ENCODE peak calls at places on chromosomes 16 and 17, in seven cellular contexts. L is thoracic aorta, I is body of pancreas, Z is HCT116, N is A673, A is lung, Q is cardiac muscle cell. S is an unnamed sample.

GRCh38 chr17:21196126-21196525 is 17.8 kb downstream of the TMEM11 start:
- DNase-seq in N (no peak), I (no peak), Q (no peak), A (no peak), L (no peak), Z (no peak), S (no peak)

GRCh38 chr17:76408037-76408849 is 23.8 kb downstream of the SPHK1 start:
- DNase-seq in N (peak), Z (peak), I (peak), A (peak), L (no peak), Q (peak), S (no peak)

GRCh38 chr17:41810659-41811548 is 845 bp downstream of the P3H4 start:
- DNase-seq in N (no peak), Z (no peak), I (peak), Q (no peak), A (no peak), L (no peak), S (no peak)

GRCh38 chr17:42111901-42112551 is 488 bp downstream of the DHX58 start:
- DNase-seq in A (no peak), Q (no peak), L (no peak), Z (no peak), I (peak), N (peak), S (no peak)

GRCh38 chr16:71585318-71585703 is 8.4 kb upstream of the TAT start:
- DNase-seq in Q (no peak), A (no peak), Z (no peak), L (no peak), N (no peak), I (no peak), S (no peak)

GRCh38 chr17:47999612-48000011 is 28.7 kb downstream of the CDK5RAP3 start:
- DNase-seq in Z (no peak), A (no peak), N (peak), I (no peak), Q (no peak), L (no peak), S (no peak)

GRCh38 chr17:18093616-18094408 is 6.1 kb downstream of the DRG2 start:
- DNase-seq in N (peak), I (no peak), A (no peak), Z (peak), L (no peak), Q (peak), S (no peak)

GRCh38 chr17:32870969-32871368 is 6.0 kb downstream of the MYO1D start:
- DNase-seq in I (no peak), A (no peak), N (no peak), Q (no peak), Z (no peak), L (no peak), S (no peak)

GRCh38 chr16:2898831-2899563 is 12.7 kb upstream of the FLYWCH1 start:
- DNase-seq in L (no peak), I (no peak), Q (no peak), A (no peak), Z (no peak), N (no peak), S (no peak)

GRCh38 chr17:59378621-59379194 is 47.3 kb downstream of the YPEL2 start:
- DNase-seq in Q (no peak), Z (no peak), N (no peak), A (no peak), L (no peak), I (no peak), S (no peak)

GRCh38 chr16:31377210-31377903 is 15.8 kb upstream of the ITGAD start:
- DNase-seq in L (no peak), N (no peak), I (no peak), A (no peak), Q (no peak), Z (no peak), S (no peak)

GRCh38 chr16:53814791-53815190 is 110.8 kb downstream of the FTO start:
- DNase-seq in I (no peak), A (no peak), N (no peak), L (no peak), Z (no peak), Q (no peak), S (no peak)

GRCh38 chr16:88510091-88510719 is 57.1 kb downstream of the ZFPM1 start:
- DNase-seq in I (no peak), L (no peak), Z (no peak), A (no peak), N (peak), Q (no peak), S (no peak)

GRCh38 chr17:50953831-50954601 is 87.9 kb upstream of the TOB1 start:
- DNase-seq in N (peak), L (no peak), I (peak), Z (no peak), A (no peak), Q (no peak), S (no peak)

GRCh38 chr17:47810200-47810821 is 11.3 kb downstream of the OSBPL7 start:
- DNase-seq in I (peak), N (no peak), Q (peak), Z (peak), L (no peak), A (peak), S (no peak)

GRCh38 chr17:81176656-81177055 is 10.6 kb upstream of the AATK start:
- DNase-seq in Z (no peak), L (no peak), Q (no peak), I (no peak), A (no peak), N (peak), S (no peak)

GRCh38 chr17:17548044-17548443 is 43.5 kb downstream of the PEMT start:
- DNase-seq in L (no peak), N (no peak), A (no peak), Q (no peak), I (no peak), Z (no peak), S (no peak)

GRCh38 chr16:86505899-86506864 is 4.1 kb upstream of the FOXF1 start:
- DNase-seq in N (no peak), Z (no peak), Q (no peak), L (no peak), I (no peak), A (no peak), S (no peak)

GRCh38 chr17:41367426-41368075 is 2.1 kb downstream of the KRT33B start:
- DNase-seq in N (no peak), A (no peak), Z (no peak), L (no peak), Q (no peak), I (no peak), S (no peak)

GRCh38 chr16:82133798-82134197 is 36.2 kb downstream of the MPHOSPH6 start:
- DNase-seq in L (no peak), Z (no peak), A (no peak), N (no peak), I (no peak), Q (no peak), S (no peak)

GRCh38 chr17:48551601-48552452 is 6.9 kb upstream of the HOXB2 start:
- DNase-seq in L (no peak), A (no peak), Q (no peak), Z (no peak), N (no peak), I (no peak), S (no peak)

GRCh38 chr17:4903051-4903818 is at the start of gene CHRNE:
- DNase-seq in Z (peak), N (peak), I (peak), L (peak), Q (peak), A (peak), S (peak)

GRCh38 chr16:67730326-67730725 is 11.2 kb upstream of the GFOD2 start:
- DNase-seq in Z (no peak), A (no peak), Q (no peak), L (no peak), I (no peak), N (no peak), S (no peak)

GRCh38 chr16:711548-712320 is 3.2 kb upstream of the METRN start:
- DNase-seq in L (no peak), N (peak), A (peak), I (peak), Z (no peak), Q (peak), S (peak)

GRCh38 chr17:78013683-78014467 is 55.4 kb downstream of the TNRC6C start:
- DNase-seq in I (peak), Q (peak), A (peak), Z (peak), N (peak), L (no peak), S (no peak)

GRCh38 chr17:55768946-55769624 is 18.2 kb downstream of the PCTP start:
- DNase-seq in Q (no peak), N (no peak), A (no peak), L (no peak), I (no peak), Z (no peak), S (no peak)

GRCh38 chr16:10971560-10971961 is 27.2 kb downstream of the CLEC16A start:
- DNase-seq in Q (peak), L (no peak), A (peak), Z (peak), N (peak), I (no peak), S (no peak)

GRCh38 chr16:11155284-11155806 is 100.7 kb downstream of the SOCS1 start:
- DNase-seq in Z (no peak), A (no peak), L (no peak), Q (no peak), N (no peak), I (no peak), S (no peak)

GRCh38 chr17:70613681-70614080 is 444.3 kb downstream of the KCNJ2 start:
- DNase-seq in Q (no peak), A (no peak), I (no peak), N (no peak), Z (no peak), L (no peak), S (no peak)

GRCh38 chr16:49649013-49649785 is 206.7 kb downstream of the ZNF423 start:
- DNase-seq in I (no peak), N (no peak), L (no peak), A (no peak), Q (no peak), Z (no peak), S (no peak)

GRCh38 chr16:85553436-85554113 is 59.5 kb upstream of the GSE1 start:
- DNase-seq in L (no peak), A (peak), N (peak), I (peak), Z (peak), Q (peak), S (no peak)

GRCh38 chr17:31508310-31509094 is 117.0 kb downstream of the RAB11FIP4 start:
- DNase-seq in N (no peak), Q (peak), L (no peak), A (no peak), Z (no peak), I (no peak), S (peak)

GRCh38 chr16:610513-611381 is 20.0 kb upstream of the WFIKKN1 start:
- DNase-seq in I (peak), N (no peak), Q (peak), L (no peak), A (peak), Z (no peak), S (peak)

GRCh38 chr17:28968269-28968913 is 17.1 kb upstream of the PHF12 start:
- DNase-seq in Q (peak), L (no peak), I (no peak), Z (no peak), N (peak), A (no peak), S (no peak)

GRCh38 chr16:53282975-53283946 is 151.0 kb upstream of the RBL2 start:
- DNase-seq in Q (peak), L (no peak), A (no peak), I (no peak), N (peak), Z (peak), S (no peak)

GRCh38 chr16:49337814-49338350 is 35.7 kb upstream of the C16orf78 start:
- DNase-seq in L (no peak), I (no peak), N (no peak), Q (no peak), Z (no peak), A (no peak), S (no peak)

GRCh38 chr17:49815761-49816281 is 27.3 kb downstream of the KAT7 start:
- DNase-seq in L (no peak), Q (no peak), I (no peak), N (peak), A (no peak), Z (no peak), S (no peak)

GRCh38 chr16:81842564-81843242 is 63.6 kb downstream of the PLCG2 start:
- DNase-seq in I (no peak), Z (no peak), N (no peak), L (no peak), A (no peak), Q (no peak), S (no peak)

GRCh38 chr16:56319391-56319790 is 106.0 kb downstream of the AMFR start:
- DNase-seq in I (no peak), Z (no peak), L (no peak), Q (no peak), A (no peak), N (no peak), S (peak)

GRCh38 chr17:19501219-19501618 is 32.4 kb upstream of the SLC47A1 start:
- DNase-seq in Z (no peak), I (no peak), A (no peak), Q (no peak), N (no peak), L (no peak), S (no peak)
- H3K27ac ChIP-seq in Z (no peak), I (no peak), A (no peak), Q (no peak), N (no peak), L (no peak), S (no peak)

GRCh38 chr16:23141500-23141899 is 7.8 kb downstream of the USP31 start:
- DNase-seq in Z (no peak), A (no peak), I (no peak), L (no peak), Q (no peak), N (no peak), S (no peak)
- H3K27ac ChIP-seq in Z (no peak), A (no peak), I (no peak), L (peak), Q (peak), N (no peak), S (peak)

GRCh38 chr17:74800531-74800930 is 24.4 kb upstream of the NAT9 start:
- DNase-seq in Z (no peak), A (no peak), N (no peak), Q (no peak), L (no peak), I (no peak), S (no peak)
- H3K27ac ChIP-seq in Z (no peak), A (no peak), N (no peak), Q (no peak), L (no peak), I (no peak), S (no peak)

GRCh38 chr16:26521626-26522025 is 545.1 kb upstream of the C16orf82 start:
- DNase-seq in N (no peak), Q (no peak), I (no peak), A (no peak), L (no peak), Z (no peak), S (no peak)
- H3K27ac ChIP-seq in N (no peak), Q (no peak), I (no peak), A (no peak), L (no peak), Z (no peak), S (no peak)

GRCh38 chr17:44322236-44322895 is 2.3 kb downstream of the SLC25A39 start:
- DNase-seq in A (no peak), L (no peak), Q (no peak), I (no peak), Z (no peak), N (no peak), S (no peak)

GRCh38 chr17:44324092-44324570 is 492 bp downstream of the SLC25A39 start:
- DNase-seq in L (no peak), Z (no peak), Q (peak), N (no peak), I (no peak), A (no peak), S (no peak)

GRCh38 chr17:44321246-44322120 is 3.1 kb downstream of the SLC25A39 start:
- DNase-seq in Z (no peak), I (no peak), A (no peak), N (no peak), L (no peak), Q (no peak), S (no peak)

GRCh38 chr17:44324571-44325275 is at the start of gene SLC25A39:
- DNase-seq in L (peak), N (peak), Z (peak), A (peak), Q (peak), I (peak), S (peak)

GRCh38 chr17:44323359-44324091 is 1.1 kb downstream of the SLC25A39 start:
- DNase-seq in A (no peak), Q (no peak), N (no peak), L (no peak), Z (no peak), I (no peak), S (no peak)
- H3K27ac ChIP-seq in A (no peak), Q (no peak), N (peak), L (no peak), Z (peak), I (no peak), S (no peak)